ENCODE peak calls at places on chromosomes 2 and 18, in nine cellular contexts. C is esophagus squamous epithelium, W is OCI-LY7, S is HL-60, M is lung, V is IMR-90, F is heart left ventricle, O is uterus, J is kidney epithelial cell. G is an unnamed sample.

GRCh38 chr18:33755918-33756590 is 178.0 kb downstream of the ASXL3 start:
- DNase-seq in F (no peak), W (no peak), M (peak; percentile 35), V (peak; percentile 93), J (peak; percentile 42), C (no peak), S (no peak), O (no peak), G (no peak)

GRCh38 chr2:121778736-121779487 is 23.5 kb downstream of the TSN start:
- DNase-seq in J (no peak), F (no peak), O (no peak), W (no peak), S (no peak), M (no peak), C (no peak), V (no peak), G (no peak)

GRCh38 chr2:122072666-122073065 is 317.2 kb downstream of the TSN start:
- DNase-seq in J (no peak), F (no peak), W (no peak), M (no peak), S (no peak), O (no peak), C (no peak), V (peak; percentile 45), G (no peak)

GRCh38 chr2:18614042-18614441 is 24.7 kb upstream of the NT5C1B start:
- DNase-seq in C (no peak), F (no peak), V (peak; percentile 65), W (no peak), J (no peak), O (no peak), M (no peak), S (no peak), G (no peak)

GRCh38 chr18:23958036-23958435 is 56.5 kb upstream of the TTC39C start:
- DNase-seq in V (no peak), M (no peak), F (peak; percentile 72), C (no peak), S (no peak), W (no peak), O (peak; percentile 79), J (no peak), G (no peak)

GRCh38 chr18:63286926-63287325 is 32.6 kb downstream of the BCL2 start:
- DNase-seq in F (no peak), S (no peak), W (no peak), V (no peak), O (no peak), C (no peak), J (no peak), M (no peak), G (no peak)

GRCh38 chr2:185643434-185643833 is 95.2 kb upstream of the FSIP2 start:
- DNase-seq in W (no peak), J (peak; percentile 4), F (no peak), S (no peak), V (no peak), O (no peak), C (no peak), M (no peak), G (no peak)

GRCh38 chr2:239734436-239735005 is 290.6 kb downstream of the NDUFA10 start:
- DNase-seq in O (no peak), S (no peak), F (no peak), M (no peak), C (no peak), J (no peak), V (no peak), W (no peak), G (no peak)

GRCh38 chr2:157732596-157732995 is 103.9 kb upstream of the ACVR1C start:
- DNase-seq in C (no peak), F (no peak), V (peak; percentile 23), J (no peak), O (no peak), S (no peak), W (no peak), M (no peak), G (no peak)

GRCh38 chr2:60899230-60899891 is 18.0 kb downstream of the REL start:
- DNase-seq in S (no peak), V (no peak), W (no peak), O (no peak), C (no peak), J (no peak), M (no peak), F (no peak), G (peak; percentile 35)

GRCh38 chr2:29459445-29460179 is 344.4 kb downstream of the CLIP4 start:
- DNase-seq in V (peak; percentile 90), O (no peak), F (no peak), W (no peak), M (no peak), S (no peak), J (no peak), C (no peak), G (no peak)

GRCh38 chr18:11163668-11164067 is 14.3 kb upstream of the PIEZO2 start:
- DNase-seq in M (no peak), F (no peak), W (no peak), C (no peak), S (no peak), V (peak; percentile 36), J (no peak), O (no peak), G (no peak)
- TF ChIP-seq CTCF in M (peak; percentile 14), F (peak; percentile 23), W (peak; percentile 69), C (no peak), S (peak; percentile 75), V (peak; percentile 43), J (peak; percentile 62), O (no peak), G (peak; percentile 33)

GRCh38 chr2:204069804-204070203 is 133.2 kb downstream of the ICOS start:
- DNase-seq in J (no peak), O (no peak), F (no peak), C (no peak), V (no peak), S (no peak), W (no peak), M (no peak), G (no peak)
- H3K4me3 ChIP-seq in J (no peak overlapping the region), O (no peak overlapping the region), F (no peak overlapping the region), C (no peak overlapping the region), V (no peak overlapping the region), S (no peak overlapping the region), W (no peak overlapping the region), M (no peak overlapping the region), G (no peak overlapping the region)

DNA sequence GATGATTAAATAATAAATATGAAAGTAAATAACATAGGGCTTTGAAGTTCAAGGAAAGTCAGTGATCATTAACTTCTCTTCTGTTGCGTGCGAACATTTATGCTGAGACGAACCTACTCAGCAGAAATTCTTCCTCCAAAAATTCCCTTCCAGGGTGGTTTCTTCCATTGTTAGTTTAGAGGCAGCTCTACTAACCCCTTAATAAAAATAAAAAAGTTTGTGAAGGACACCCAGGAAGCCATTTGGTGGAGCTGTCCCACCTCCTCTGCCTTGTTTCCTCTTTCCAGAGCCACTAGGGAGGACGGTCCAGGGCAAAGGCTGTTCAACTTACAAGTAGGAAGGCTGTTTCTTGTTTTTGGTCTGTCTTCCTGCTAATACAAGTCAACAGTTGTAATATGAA is 2.1 kb upstream of the SMAD2 start:
- DNase-seq in S (no peak), F (no peak), J (no peak), C (no peak), W (no peak), M (no peak), O (no peak), V (no peak), G (no peak)
- TF ChIP-seq CTCF in S (peak; percentile 35), F (no peak), J (no peak), C (no peak), W (no peak), M (no peak), O (no peak), V (no peak), G (no peak)

GRCh38 chr2:11932053-11932512 is 185.7 kb downstream of the LPIN1 start:
- DNase-seq in J (no peak), C (no peak), M (no peak), V (no peak), W (peak; percentile 35), F (no peak), O (no peak), S (no peak), G (no peak)

GRCh38 chr2:11936761-11937160 is 190.3 kb downstream of the LPIN1 start:
- DNase-seq in M (no peak), S (no peak), W (no peak), V (no peak), J (no peak), F (no peak), C (no peak), O (no peak), G (no peak)

GRCh38 chr2:11933854-11934253 is 187.4 kb downstream of the LPIN1 start:
- DNase-seq in C (no peak), J (no peak), W (peak; percentile 64), O (no peak), S (no peak), V (no peak), M (no peak), F (no peak), G (peak; percentile 54)

GRCh38 chr2:11930211-11930761 is 183.9 kb downstream of the LPIN1 start:
- DNase-seq in J (no peak), S (no peak), V (no peak), F (no peak), M (peak; percentile 34), W (no peak), C (no peak), O (peak; percentile 32), G (no peak)

DNA sequence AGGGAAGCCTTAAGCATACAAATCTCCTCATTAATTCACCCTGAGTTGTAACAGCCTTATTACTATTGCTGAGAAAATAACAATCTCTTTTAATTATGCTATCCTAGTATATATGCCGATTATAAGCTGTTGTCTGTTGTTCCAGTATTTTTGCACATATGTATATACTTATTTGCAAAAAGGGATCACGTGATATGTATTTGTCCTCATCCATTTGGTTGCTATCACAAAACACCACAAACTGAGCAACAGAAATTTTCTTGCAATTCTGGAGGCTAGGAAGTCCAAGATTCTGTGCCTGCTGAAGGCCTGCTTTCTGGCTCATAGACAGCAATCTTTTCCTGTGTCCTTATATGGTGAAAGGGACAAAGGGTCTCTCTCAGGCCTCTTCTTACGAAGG is 186.5 kb downstream of the LPIN1 start:
- DNase-seq in F (no peak), C (no peak), V (no peak), M (no peak), S (no peak), W (no peak), O (no peak), J (no peak), G (no peak)
- H3K4me3 ChIP-seq in F (no peak overlapping the region), C (no peak overlapping the region), V (no peak overlapping the region), M (no peak overlapping the region), S (no peak overlapping the region), W (no peak overlapping the region), O (no peak overlapping the region), J (no peak overlapping the region), G (no peak overlapping the region)

G was measured in GM12864.